ENCODE peak calls at places on chromosomes 5 and 9, in eight cellular contexts. V, L, B, A, T, K, D and R are unnamed samples.

GRCh38 chr5:156623381-156624040 is 226.6 kb upstream of the PPP1R2B start:
- DNase-seq in D (no peak), A (no peak), L (no peak), T (no peak), V (no peak), K (no peak), B (no peak), R (no peak)

GRCh38 chr5:37578176-37578575 is 199.1 kb downstream of the WDR70 start:
- DNase-seq in B (no peak), K (no peak), A (no peak), V (no peak), D (no peak), T (no peak), L (no peak), R (no peak)

GRCh38 chr5:172452398-172453205 is 1.7 kb downstream of the SH3PXD2B start:
- DNase-seq in B (peak; percentile 54), K (peak; percentile 90), T (no peak), V (peak; percentile 73), A (no peak), D (no peak), L (no peak), R (no peak)

GRCh38 chr5:181189962-181190710 is 14.9 kb downstream of the TRIM7 start:
- DNase-seq in V (no peak), D (no peak), B (no peak), K (no peak), A (no peak), T (no peak), L (no peak), R (no peak)

GRCh38 chr5:20109326-20109725 is 121.3 kb upstream of the CDH18 start:
- DNase-seq in V (no peak), K (no peak), L (no peak), B (no peak), T (no peak), A (no peak), D (no peak), R (no peak)

GRCh38 chr5:34674226-34674625 is 18.1 kb downstream of the RAI14 start:
- DNase-seq in V (no peak), K (no peak), D (no peak), L (no peak), A (no peak), T (no peak), B (no peak), R (no peak)

GRCh38 chr9:131013771-131014676 is 5.0 kb downstream of the LAMC3 start:
- DNase-seq in L (peak; percentile 64), V (no peak), B (no peak), T (no peak), D (no peak), A (no peak), K (no peak), R (no peak)

GRCh38 chr5:158639876-158640570 is 459.7 kb downstream of the EBF1 start:
- DNase-seq in K (no peak), V (no peak), T (no peak), D (no peak), A (no peak), L (no peak), B (no peak), R (peak; percentile 20)

GRCh38 chr5:6370580-6370979 is 7.8 kb downstream of the MED10 start:
- DNase-seq in T (no peak), A (no peak), D (no peak), B (no peak), L (no peak), V (no peak), K (no peak), R (no peak)

GRCh38 chr9:133204335-133204992 is 4.6 kb downstream of the OBP2B start:
- DNase-seq in V (no peak), D (no peak), K (no peak), B (no peak), A (no peak), T (no peak), L (no peak), R (no peak)

GRCh38 chr5:32312682-32313523 is at the start of gene MTMR12:
- DNase-seq in V (peak; percentile 99), K (peak; percentile 100), B (peak; percentile 98), T (peak; percentile 98), A (peak; percentile 98), L (peak; percentile 100), D (peak; percentile 99), R (peak; percentile 100)
- TF ChIP-seq POLR2A in V (peak; percentile 92), K (peak; percentile 60), B (peak; percentile 71), T (peak; percentile 89), A (peak; percentile 77), L (peak; percentile 93), D (peak; percentile 89), R (peak; percentile 90)

GRCh38 chr5:179343021-179343781 is 2.1 kb downstream of the ADAMTS2 start:
- DNase-seq in D (no peak), V (no peak), K (no peak), B (no peak), L (no peak), T (no peak), A (no peak), R (no peak)

GRCh38 chr5:179342577-179342976 is 2.7 kb downstream of the ADAMTS2 start:
- DNase-seq in T (no peak), B (no peak), K (no peak), A (no peak), D (no peak), V (no peak), L (no peak), R (no peak)

GRCh38 chr5:179344301-179345178 is 721 bp downstream of the ADAMTS2 start:
- DNase-seq in T (no peak), A (no peak), K (no peak), B (no peak), L (no peak), D (no peak), V (no peak), R (peak; percentile 23)

GRCh38 chr5:179345179-179345428 is 157 bp downstream of the ADAMTS2 start:
- DNase-seq in A (no peak), D (no peak), T (no peak), L (no peak), B (no peak), V (no peak), K (no peak), R (no peak)

DNA sequence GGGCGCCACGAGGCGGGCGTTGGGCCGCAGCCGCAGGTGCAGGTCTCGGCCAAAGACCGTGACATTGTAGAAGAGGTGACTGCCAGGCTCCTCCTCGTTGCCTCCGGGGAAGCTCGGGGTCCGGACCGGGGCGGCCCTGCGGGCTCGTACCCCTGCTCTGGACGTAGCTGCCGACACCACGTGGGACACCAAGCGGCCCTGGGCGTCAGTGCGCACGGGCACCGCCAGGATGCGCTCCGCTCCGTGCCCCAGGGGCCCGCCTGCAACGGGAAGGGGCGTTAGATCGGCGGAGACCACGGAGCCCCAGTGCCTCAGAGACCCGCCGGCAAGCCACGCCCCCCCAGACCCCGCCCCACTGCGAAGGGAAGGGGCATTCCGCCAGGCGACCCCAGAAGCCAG is 1.4 kb downstream of the ADAMTS2 start:
- DNase-seq in T (no peak), D (peak; percentile 61), A (no peak), V (no peak), K (no peak), B (no peak), L (no peak), R (peak; percentile 49)
- TF ChIP-seq CTCF in T (no peak), D (peak; percentile 59), A (no peak), V (no peak), K (no peak), B (no peak), L (no peak), R (peak; percentile 1)

DNA sequence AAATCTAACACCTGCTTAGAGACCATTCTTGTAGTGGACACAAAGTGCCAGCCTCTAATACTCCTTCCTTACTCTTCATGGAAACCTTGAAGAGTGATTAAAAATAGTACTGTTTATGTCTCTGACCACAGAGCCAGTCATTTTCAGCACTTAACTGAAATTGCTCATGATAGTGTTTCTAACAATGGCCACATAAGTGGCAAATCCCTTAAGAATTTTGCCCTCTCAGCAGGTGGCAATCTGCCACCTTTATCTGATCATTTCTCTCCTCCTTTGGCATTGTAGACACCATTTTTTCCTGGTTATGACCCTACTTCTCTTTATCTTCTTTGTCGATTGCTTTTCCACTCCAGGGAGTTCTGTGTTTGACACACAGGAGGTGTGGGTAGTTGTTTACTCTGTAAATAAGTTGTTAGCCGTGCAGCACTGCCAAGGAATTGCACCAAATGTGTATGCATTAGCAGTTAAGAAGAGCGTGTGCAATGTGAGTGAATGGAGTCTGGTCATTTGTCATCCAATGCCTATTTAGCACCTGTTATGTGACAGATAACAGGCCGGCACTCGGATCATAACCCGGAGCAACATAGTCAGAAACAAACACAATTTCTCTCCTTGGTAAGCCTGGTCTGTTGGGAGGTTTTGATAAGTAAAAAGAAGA is 36.8 kb upstream of the STARD4 start:
- DNase-seq in A (no peak), V (peak; percentile 4), K (no peak), D (no peak), L (no peak), B (no peak), T (no peak), R (no peak)
- TF ChIP-seq MAX in A (no peak), V (no peak), K (no peak), D (no peak), L (no peak), B (no peak), T (no peak), R (no peak)

GRCh38 chr9:104746798-104747197 is 685 bp upstream of the NIPSNAP3A start:
- DNase-seq in L (no peak), D (no peak), T (no peak), A (no peak), B (no peak), V (no peak), K (no peak), R (no peak)

GRCh38 chr9:104748359-104749031 is 1.0 kb downstream of the NIPSNAP3A start:
- DNase-seq in L (peak; percentile 34), K (peak; percentile 50), B (no peak), D (no peak), T (no peak), A (peak; percentile 10), V (peak; percentile 28), R (peak; percentile 20)

GRCh38 chr9:104747565-104748358 is at the start of gene NIPSNAP3A:
- DNase-seq in D (no peak), B (peak; percentile 41), K (peak; percentile 84), T (peak; percentile 63), V (peak; percentile 81), A (peak; percentile 54), L (peak; percentile 92), R (peak; percentile 91)

GRCh38 chr9:104747245-104747564 is 278 bp upstream of the NIPSNAP3A start:
- DNase-seq in D (no peak), T (no peak), L (no peak), K (no peak), V (no peak), A (no peak), B (no peak), R (no peak)

DNA sequence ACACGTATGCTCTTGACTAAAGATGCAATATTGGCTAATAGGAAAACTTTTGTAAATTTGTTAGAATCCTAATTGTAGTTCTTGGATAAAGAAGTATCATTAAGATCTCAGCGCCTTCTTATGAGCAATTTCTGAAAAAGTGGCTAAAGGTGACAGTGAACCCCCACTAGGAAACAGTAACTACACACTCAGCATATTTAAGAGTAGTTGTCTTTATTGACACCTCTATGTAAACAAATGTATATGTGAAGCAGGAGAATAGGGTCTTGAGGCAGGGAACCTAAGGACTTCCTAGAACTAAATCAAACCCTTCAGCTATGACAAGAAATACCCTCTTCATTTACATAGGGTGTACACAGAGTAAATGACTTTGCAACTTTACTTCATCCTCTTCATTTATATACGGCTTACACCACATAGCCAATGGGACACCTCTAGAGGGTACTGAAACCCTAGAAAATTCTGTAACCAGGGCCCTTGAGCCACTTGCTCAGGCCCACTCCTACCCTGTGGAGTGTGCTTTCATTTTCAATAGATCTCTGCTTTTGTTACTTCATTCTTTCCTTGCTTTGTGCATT is 2.8 kb downstream of the NIPSNAP3A start:
- DNase-seq in K (no peak), B (no peak), L (no peak), T (no peak), D (no peak), A (no peak), V (no peak), R (peak; percentile 18)
- TF ChIP-seq POLR2A in K (no peak), B (no peak), L (no peak), T (no peak), D (no peak), A (no peak), V (no peak), R (no peak)

GRCh38 chr9:134550584-134550983 is 91.0 kb upstream of the COL5A1 start:
- DNase-seq in A (no peak), K (no peak), B (no peak), V (peak; percentile 32), L (no peak), T (no peak), D (no peak), R (no peak)
- TF ChIP-seq CTCF in A (no peak), K (no peak), B (no peak), V (no peak), L (no peak), T (no peak), D (peak; percentile 36), R (no peak)